ENCODE peak calls at places on chromosomes 11 and 22, in ten cellular contexts. Y, H, Z, C, O, I, U, K, D and F are unnamed samples.

GRCh38 chr11:134047586-134047999 is 21.3 kb upstream of the JAM3 start:
- DNase-seq in Z (peak; percentile 81), I (no peak), C (peak; percentile 67), D (no peak), K (no peak), O (no peak), H (no peak), Y (no peak), U (no peak), F (no peak)

GRCh38 chr11:113603277-113604059 is 102.6 kb downstream of the TMPRSS5 start:
- DNase-seq in Z (no peak), I (no peak), H (no peak), O (no peak), C (no peak), Y (no peak), D (no peak), U (no peak), K (no peak), F (peak; percentile 78)

GRCh38 chr11:76124905-76125566 is 81.3 kb downstream of the WNT11 start:
- DNase-seq in I (no peak), C (no peak), D (no peak), Z (no peak), Y (no peak), K (no peak), H (no peak), U (no peak), O (no peak), F (no peak)

GRCh38 chr11:1310772-1311468 is 1.5 kb upstream of the TOLLIP start:
- DNase-seq in Y (no peak), C (no peak), Z (no peak), D (no peak), O (no peak), K (no peak), U (no peak), H (no peak), I (peak; percentile 60), F (no peak)

GRCh38 chr11:61967177-61967923 is at the start of gene FTH1:
- DNase-seq in K (peak; percentile 92), U (no peak), O (no peak), D (peak; percentile 93), I (peak; percentile 88), C (peak; percentile 95), Z (peak; percentile 89), Y (peak; percentile 84), H (peak; percentile 63), F (peak; percentile 61)

GRCh38 chr22:19488884-19489843 is 9.4 kb downstream of the CDC45 start:
- DNase-seq in U (no peak), Y (no peak), K (no peak), Z (no peak), O (no peak), D (no peak), I (no peak), C (no peak), H (no peak), F (no peak)

GRCh38 chr11:93198221-93198650 is 445 bp upstream of the SLC36A4 start:
- DNase-seq in Y (no peak), I (no peak), K (no peak), Z (no peak), O (no peak), U (no peak), H (no peak), D (no peak), C (no peak), F (no peak)

GRCh38 chr11:77322506-77322905 is 21.0 kb upstream of the GDPD4 start:
- DNase-seq in Z (peak; percentile 23), I (no peak), D (no peak), K (no peak), O (no peak), U (no peak), H (no peak), Y (no peak), C (no peak), F (no peak)

GRCh38 chr22:24695958-24696511 is 78.5 kb downstream of the PIWIL3 start:
- DNase-seq in Y (no peak), U (no peak), I (no peak), H (no peak), O (no peak), C (peak; percentile 52), D (no peak), K (peak; percentile 36), Z (no peak), F (peak; percentile 10)

GRCh38 chr11:23765862-23766261 is 731.0 kb upstream of the LUZP2 start:
- DNase-seq in Z (no peak), U (no peak), Y (no peak), K (no peak), D (no peak), I (no peak), H (no peak), O (no peak), C (no peak), F (no peak)

GRCh38 chr11:61650781-61651571 is 29.2 kb upstream of the DAGLA start:
- DNase-seq in Z (no peak), H (no peak), I (no peak), Y (no peak), D (no peak), K (peak; percentile 54), O (no peak), C (peak; percentile 51), U (no peak), F (no peak)

GRCh38 chr22:44338906-44339305 is 26.2 kb upstream of the SHISAL1 start:
- DNase-seq in K (no peak), H (no peak), I (no peak), Z (no peak), U (no peak), C (no peak), D (no peak), O (no peak), Y (no peak), F (peak; percentile 46)

GRCh38 chr11:95715777-95716241 is 73.8 kb downstream of the FAM76B start:
- DNase-seq in Y (no peak), I (peak; percentile 45), Z (no peak), K (no peak), C (no peak), O (no peak), H (no peak), U (no peak), D (no peak), F (no peak)

GRCh38 chr11:7690648-7691047 is 15.6 kb downstream of the OVCH2 start:
- DNase-seq in U (no peak), Z (no peak), H (no peak), O (peak; percentile 56), K (no peak), C (no peak), I (no peak), D (no peak), Y (no peak), F (no peak)

GRCh38 chr22:23237841-23238240 is 57.5 kb downstream of the BCR start:
- DNase-seq in Z (no peak), U (no peak), K (no peak), Y (no peak), D (no peak), I (peak; percentile 57), C (no peak), H (no peak), O (no peak), F (no peak)